ENCODE peak calls at places on chromosomes 12 and 14, in nine cellular contexts. V is OCI-LY7, Y is HFFc6, T is fibroblast of villous mesenchyme, A is choroid plexus epithelial cell, W is mucosa of descending colon, E is fibroblast of the aortic adventitia, H is HCT116, M is Peyer's patch. U is an unnamed sample.

GRCh38 chr12:42770261-42770660 is 180.7 kb upstream of the PRICKLE1 start:
- DNase-seq in M (no peak), W (no peak), Y (no peak), H (no peak), V (no peak), A (no peak), T (no peak), E (no peak), U (no peak)

GRCh38 chr14:74475678-74476077 is 17.4 kb downstream of the NPC2 start:
- DNase-seq in E (peak), A (peak), Y (peak), T (no peak), M (no peak), W (no peak), H (no peak), V (no peak), U (no peak)

GRCh38 chr12:10249690-10250455 is 37.2 kb downstream of the GABARAPL1 start:
- DNase-seq in H (no peak), T (no peak), Y (no peak), V (peak), E (no peak), M (no peak), A (no peak), W (no peak), U (no peak)

GRCh38 chr12:117441751-117442150 is 80.3 kb upstream of the NOS1 start:
- DNase-seq in H (no peak), A (no peak), W (no peak), Y (no peak), V (no peak), M (no peak), E (no peak), T (no peak), U (peak)

GRCh38 chr14:32354716-32355115 is 25.6 kb downstream of the AKAP6 start:
- DNase-seq in E (no peak), M (no peak), T (no peak), W (no peak), Y (no peak), H (no peak), A (no peak), V (no peak), U (no peak)

GRCh38 chr14:62897057-62897456 is 148.2 kb downstream of the KCNH5 start:
- DNase-seq in Y (no peak), A (no peak), E (no peak), M (no peak), W (no peak), T (peak), H (no peak), V (no peak), U (no peak)

GRCh38 chr12:67366530-67367196 is 97.5 kb downstream of the CAND1 start:
- DNase-seq in E (peak), V (no peak), M (no peak), A (peak), W (no peak), T (peak), H (no peak), Y (peak), U (no peak)

GRCh38 chr14:81594012-81594411 is 60.4 kb upstream of the SEL1L start:
- DNase-seq in T (no peak), A (peak), H (no peak), M (no peak), W (no peak), E (no peak), V (no peak), Y (no peak), U (peak)

GRCh38 chr12:105574056-105574715 is 243.7 kb downstream of the C12orf75 start:
- DNase-seq in W (no peak), V (no peak), A (no peak), M (no peak), H (no peak), Y (no peak), T (no peak), E (no peak), U (peak)

GRCh38 chr14:62443796-62444195 is 601.5 kb downstream of the KCNH5 start:
- DNase-seq in A (peak), T (no peak), Y (peak), E (no peak), M (no peak), V (no peak), H (no peak), W (no peak), U (peak)

GRCh38 chr14:90545966-90546751 is 149.3 kb downstream of the CALM1 start:
- DNase-seq in V (no peak), E (peak), W (peak), M (peak), T (no peak), A (no peak), H (no peak), Y (no peak), U (no peak)

DNA sequence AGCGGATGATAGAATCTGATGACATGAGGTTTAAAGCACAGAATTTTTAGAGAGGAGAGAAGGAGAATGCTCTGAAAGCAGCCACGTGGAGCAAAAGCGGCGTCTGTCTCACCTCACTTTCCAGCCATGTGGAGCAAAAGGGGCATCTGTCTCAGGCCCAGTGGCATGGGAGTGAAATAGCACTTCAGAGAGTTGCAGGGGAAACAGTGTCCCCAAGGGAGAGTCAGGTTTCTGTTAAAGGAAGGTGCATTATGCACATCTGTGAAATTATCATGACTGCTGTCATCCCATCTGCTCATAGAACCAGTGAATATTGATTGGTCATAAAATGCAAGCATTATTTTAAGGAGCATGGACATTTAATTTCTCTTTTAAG is 123.9 kb downstream of the BICD1 start:
- DNase-seq in T (no peak), Y (no peak), A (no peak), M (no peak), H (no peak), E (no peak), V (peak), W (no peak), U (no peak)
- TF ChIP-seq CTCF in T (no peak), Y (no peak), A (no peak), M (no peak), H (no peak), E (no peak), V (no peak), W (no peak), U (no peak)

DNA sequence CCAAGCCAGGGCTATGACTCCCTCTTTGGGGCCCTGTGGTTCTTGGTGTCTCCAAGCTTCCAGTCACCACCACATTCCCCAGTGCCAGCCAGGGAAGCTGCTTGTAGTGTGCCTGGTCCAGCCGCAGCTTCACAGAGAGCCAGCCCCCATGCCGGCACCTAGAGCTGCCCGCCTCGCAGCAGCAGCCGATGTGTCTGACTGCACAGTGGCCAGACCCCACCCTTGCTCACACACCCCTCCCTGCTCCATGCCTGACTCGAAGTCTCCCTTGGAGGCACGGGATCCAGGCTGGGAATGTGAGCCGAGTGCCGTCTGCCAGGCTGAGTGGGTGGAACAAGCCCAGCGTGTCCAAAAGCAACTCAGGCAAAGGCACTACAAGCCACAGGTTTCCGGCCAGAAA is 123.3 kb upstream of the SFSWAP start:
- DNase-seq in H (no peak), E (no peak), A (no peak), W (no peak), Y (no peak), T (no peak), M (peak), V (no peak), U (no peak)
- TF ChIP-seq CTCF in H (no peak), E (no peak), A (no peak), W (no peak), Y (no peak), T (no peak), M (no peak), V (no peak), U (no peak)

GRCh38 chr14:28813810-28814209 is 47.2 kb downstream of the FOXG1 start:
- DNase-seq in Y (peak), E (peak), M (no peak), V (no peak), A (peak), W (no peak), H (no peak), T (no peak), U (no peak)
- TF ChIP-seq CTCF in Y (no peak), E (no peak), M (no peak), V (no peak), A (no peak), W (no peak), H (no peak), T (no peak), U (no peak)

GRCh38 chr14:50955373-50956043 is 11.2 kb upstream of the PYGL start:
- DNase-seq in H (peak), Y (peak), W (peak), M (peak), T (peak), V (peak), A (peak), E (peak), U (peak)
- TF ChIP-seq CTCF in H (peak), Y (peak), W (peak), M (no peak), T (peak), V (peak), A (peak), E (peak), U (peak)

GRCh38 chr12:121580959-121581680 is at the start of gene KDM2B:
- DNase-seq in Y (peak), H (no peak), V (peak), T (peak), A (peak), E (peak), W (no peak), M (no peak), U (no peak)

GRCh38 chr12:121582583-121583333 is 1.9 kb upstream of the KDM2B start:
- DNase-seq in A (no peak), Y (no peak), W (no peak), T (no peak), H (no peak), E (peak), V (peak), M (no peak), U (no peak)

GRCh38 chr12:121579190-121579791 is 1.5 kb downstream of the KDM2B start:
- DNase-seq in A (no peak), W (peak), H (no peak), T (no peak), V (peak), M (peak), Y (no peak), E (no peak), U (no peak)

GRCh38 chr12:121579981-121580868 is 598 bp downstream of the KDM2B start:
- DNase-seq in M (peak), E (peak), H (no peak), T (peak), Y (peak), W (peak), A (peak), V (peak), U (peak)

DNA sequence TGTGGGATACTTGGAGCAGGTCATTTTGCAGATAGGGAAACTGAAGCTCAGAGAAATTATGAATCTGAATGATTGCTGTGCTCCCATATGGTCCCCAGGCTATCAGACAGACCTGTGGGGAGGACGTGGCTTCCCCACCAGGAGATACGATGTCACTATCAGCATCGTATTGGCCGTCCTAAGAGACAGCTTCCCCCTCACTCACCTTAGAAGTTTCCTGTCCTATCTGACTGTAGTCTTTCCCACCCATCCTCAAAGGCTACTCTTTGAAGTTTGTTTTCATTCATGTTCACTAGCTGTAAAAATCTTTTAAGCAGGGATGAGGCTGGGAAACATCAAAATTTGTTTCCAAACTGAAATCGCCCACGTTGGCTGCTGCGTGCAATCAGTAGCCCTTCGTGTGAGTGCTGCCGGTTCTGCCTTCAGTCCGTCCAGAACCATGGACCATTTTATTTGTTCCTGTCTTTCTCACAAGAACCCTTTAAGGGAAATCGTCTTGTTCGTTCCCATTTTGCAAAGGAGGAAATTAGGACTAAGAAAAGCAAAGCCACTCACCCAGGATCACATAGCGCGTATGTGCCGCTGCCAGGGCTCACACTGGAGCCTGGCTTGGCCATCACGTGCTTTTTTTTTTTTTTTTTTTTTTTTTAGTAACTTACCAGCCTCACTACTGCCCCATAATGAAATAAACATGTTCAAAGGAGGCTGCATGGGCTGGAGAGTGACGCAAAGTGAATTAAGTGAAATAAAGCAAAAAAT is 1.0 kb upstream of the KDM2B start:
- DNase-seq in W (no peak), T (peak), V (peak), A (peak), Y (peak), E (peak), H (no peak), M (no peak), U (no peak)
- TF ChIP-seq CTCF in W (no peak), T (no peak), V (peak), A (no peak), Y (no peak), E (no peak), H (no peak), M (no peak), U (no peak)

DNA sequence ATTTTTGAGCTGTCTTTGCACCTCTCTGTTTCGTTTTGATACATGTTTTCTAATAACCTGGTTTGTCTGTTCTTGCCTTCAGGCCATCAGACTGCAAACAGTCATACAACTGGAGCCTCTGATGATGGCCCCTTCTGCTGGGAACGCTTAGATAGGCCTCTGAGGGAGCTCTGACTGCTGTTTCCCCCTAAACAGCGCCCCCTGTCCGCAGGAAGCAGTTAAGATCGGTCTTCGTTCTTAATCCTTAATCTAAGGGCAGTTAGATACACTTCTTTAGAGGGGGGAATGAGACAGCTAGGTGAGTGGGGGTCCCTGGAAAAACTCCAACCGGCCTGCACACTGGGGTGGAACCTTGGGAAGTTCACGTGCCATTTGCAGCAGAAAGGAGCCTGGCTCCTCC is 1338.8 kb upstream of the SEL1L start:
- DNase-seq in A (no peak), E (no peak), W (no peak), V (peak), M (no peak), Y (no peak), H (no peak), T (no peak), U (peak)
- TF ChIP-seq CTCF in A (no peak), E (no peak), W (no peak), V (peak), M (no peak), Y (no peak), H (no peak), T (no peak), U (peak)

GRCh38 chr14:79641371-79641770 is 569.9 kb downstream of the DIO2 start:
- DNase-seq in A (no peak), E (no peak), H (no peak), V (no peak), W (no peak), T (no peak), M (no peak), Y (no peak), U (no peak)
- TF ChIP-seq CTCF in A (no peak), E (no peak), H (no peak), V (no peak), W (no peak), T (no peak), M (no peak), Y (no peak), U (no peak)

GRCh38 chr12:57153420-57153997 is 6.1 kb upstream of the LRP1-AS start:
- DNase-seq in T (no peak), W (no peak), Y (no peak), H (no peak), E (no peak), M (no peak), A (no peak), V (no peak), U (no peak)

GRCh38 chr12:57150400-57150799 is 3.0 kb upstream of the LRP1-AS start:
- DNase-seq in E (no peak), H (no peak), V (no peak), Y (no peak), T (no peak), A (no peak), W (no peak), M (no peak), U (no peak)

GRCh38 chr12:57154076-57154475 is 6.7 kb upstream of the LRP1-AS start:
- DNase-seq in Y (no peak), T (no peak), M (no peak), E (no peak), V (no peak), W (no peak), A (no peak), H (no peak), U (no peak)

GRCh38 chr12:57152408-57153038 is 5.1 kb upstream of the LRP1-AS start:
- DNase-seq in E (peak), T (peak), V (no peak), A (peak), H (no peak), M (no peak), W (no peak), Y (peak), U (peak)

DNA sequence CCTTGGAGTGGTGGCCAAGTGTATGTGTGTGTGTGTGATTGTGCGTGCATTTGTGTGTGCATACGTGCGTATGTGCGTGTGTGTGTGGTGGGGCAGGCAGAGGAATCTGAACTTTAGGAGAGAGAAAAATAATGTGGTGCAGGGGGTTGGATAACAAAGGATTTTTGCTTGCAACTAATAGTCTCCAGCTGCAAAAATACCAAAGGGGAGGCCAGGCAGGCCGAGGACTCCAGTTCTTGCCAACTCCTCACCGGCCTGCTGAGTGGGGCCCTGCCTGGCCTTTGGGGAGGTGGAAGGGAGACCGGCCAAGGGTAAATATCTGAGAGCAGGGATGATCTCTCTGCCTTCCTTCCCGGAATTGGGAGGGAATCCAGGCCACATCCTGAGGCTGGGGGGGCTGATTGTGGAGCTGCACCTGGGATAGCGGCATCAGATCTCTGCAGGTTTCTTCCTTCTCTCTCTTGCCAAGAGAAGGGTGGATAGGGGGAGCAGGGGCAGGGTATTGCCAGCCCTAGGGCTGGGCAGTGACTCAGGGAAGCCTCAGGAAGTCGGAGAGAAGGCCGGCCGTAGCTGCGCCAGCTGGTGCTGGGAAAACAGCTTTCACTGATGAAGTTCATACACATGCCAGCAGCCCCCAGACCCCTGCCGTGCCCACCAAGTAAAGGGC is 4.5 kb upstream of the LRP1-AS start:
- DNase-seq in Y (peak), T (peak), M (no peak), H (no peak), V (no peak), E (peak), A (peak), W (no peak), U (peak)
- TF ChIP-seq CTCF in Y (no peak), T (no peak), M (no peak), H (no peak), V (no peak), E (no peak), A (no peak), W (no peak), U (no peak)

GRCh38 chr12:14365294-14366210 is at the start of gene ATF7IP:
- DNase-seq in W (peak), E (peak), T (peak), H (peak), Y (peak), M (peak), A (peak), V (peak), U (peak)
- TF ChIP-seq CTCF in W (peak), E (peak), T (peak), H (peak), Y (peak), M (no peak), A (peak), V (peak), U (no peak)

GRCh38 chr12:40325349-40325960 is 100.7 kb downstream of the LRRK2 start:
- DNase-seq in W (no peak), T (no peak), M (no peak), V (peak), H (peak), A (peak), E (peak), Y (no peak), U (peak)
- TF ChIP-seq CTCF in W (no peak), T (peak), M (peak), V (peak), H (peak), A (peak), E (peak), Y (peak), U (peak)

U was measured in MCF 10A.